ENCODE peak calls at places on chromosomes 5 and 9, in nine cellular contexts. J is GM23248, S is endothelial cell of umbilical vein, X is ACHN, R is NCI-H1092, Y is A549, K is hepatic stellate cell, N is left colon, L is small intestine. I is an unnamed sample.

GRCh38 chr5:149215478-149216042 is 56.1 kb upstream of the AFAP1L1 start:
- DNase-seq in Y (no peak), J (peak; percentile 86), X (no peak), R (no peak), S (no peak), N (peak; percentile 43), L (no peak), K (no peak), I (no peak)

GRCh38 chr5:179765400-179765799 is 28.4 kb upstream of the LTC4S start:
- DNase-seq in J (peak; percentile 94), R (no peak), X (peak; percentile 69), Y (peak; percentile 23), L (no peak), K (peak; percentile 87), N (no peak), S (peak; percentile 89), I (peak; percentile 81)

GRCh38 chr9:136539427-136540412 is 6.1 kb downstream of the NOTCH1 start:
- DNase-seq in J (no peak), N (peak; percentile 99), R (no peak), X (no peak), K (peak; percentile 92), Y (no peak), L (peak; percentile 95), S (peak; percentile 95), I (peak; percentile 97)

GRCh38 chr9:108551030-108551964 is 304.5 kb downstream of the ACTL7B start:
- DNase-seq in J (peak; percentile 94), S (no peak), L (no peak), N (no peak), Y (peak; percentile 33), K (peak; percentile 14), X (peak; percentile 22), R (no peak), I (no peak)

GRCh38 chr5:171307843-171308452 is 1.1 kb upstream of the TLX3 start:
- DNase-seq in Y (no peak), X (no peak), J (no peak), L (no peak), S (no peak), K (no peak), N (no peak), R (no peak), I (no peak)

GRCh38 chr9:126500600-126501382 is 112.9 kb upstream of the LMX1B start:
- DNase-seq in X (peak; percentile 54), N (peak; percentile 48), R (peak; percentile 52), S (peak; percentile 52), J (peak; percentile 81), K (peak; percentile 87), Y (peak; percentile 76), L (peak; percentile 52), I (peak; percentile 91)

GRCh38 chr9:127574089-127574921 is 37.8 kb upstream of the STXBP1 start:
- DNase-seq in N (peak; percentile 83), S (no peak), J (peak; percentile 82), L (peak; percentile 70), X (peak; percentile 64), Y (peak; percentile 76), K (no peak), R (peak; percentile 93), I (no peak)

GRCh38 chr9:112631313-112631712 is 86.6 kb downstream of the INIP start:
- DNase-seq in X (no peak), N (no peak), S (no peak), Y (no peak), L (no peak), J (no peak), K (no peak), R (no peak), I (peak; percentile 56)

GRCh38 chr9:16869961-16870605 is 387 bp downstream of the BNC2 start:
- DNase-seq in J (peak; percentile 65), R (no peak), N (no peak), X (peak; percentile 37), Y (peak; percentile 39), K (peak; percentile 36), L (no peak), S (peak; percentile 11), I (no peak)

GRCh38 chr5:78504726-78505431 is 143.7 kb downstream of the LHFPL2 start:
- DNase-seq in S (peak; percentile 100), L (no peak), X (peak; percentile 75), R (peak; percentile 66), Y (peak; percentile 47), J (peak; percentile 99), K (peak; percentile 94), N (peak; percentile 69), I (peak; percentile 92)

GRCh38 chr5:8788246-8788645 is 757.6 kb downstream of the SEMA5A start:
- DNase-seq in K (no peak), N (no peak), R (no peak), J (no peak), S (no peak), Y (no peak), L (no peak), X (no peak), I (no peak)

GRCh38 chr9:137579259-137579604 is 507 bp upstream of the DPH7 start:
- DNase-seq in J (peak; percentile 12), S (no peak), L (no peak), N (no peak), X (no peak), R (no peak), K (no peak), Y (no peak), I (no peak)

GRCh38 chr9:4572184-4572826 is 82.0 kb downstream of the SLC1A1 start:
- DNase-seq in K (no peak), J (no peak), N (no peak), Y (no peak), R (no peak), X (no peak), L (no peak), S (no peak), I (no peak)

GRCh38 chr9:95131023-95131943 is 186.2 kb downstream of the FANCC start:
- DNase-seq in L (peak; percentile 74), X (peak; percentile 57), Y (peak; percentile 58), J (peak; percentile 82), N (peak; percentile 60), S (peak; percentile 66), R (peak; percentile 61), K (peak; percentile 80), I (no peak)

GRCh38 chr5:139684881-139685749 is 37.0 kb downstream of the CXXC5 start:
- DNase-seq in S (no peak), X (no peak), R (peak; percentile 24), K (no peak), N (no peak), Y (no peak), L (no peak), J (no peak), I (no peak)

GRCh38 chr5:62431735-62432617 is 19.4 kb downstream of the IPO11 start:
- DNase-seq in J (peak; percentile 29), X (no peak), N (no peak), Y (no peak), S (no peak), L (peak; percentile 45), R (no peak), K (peak; percentile 5), I (no peak)

GRCh38 chr5:766666-767431 is 17.7 kb downstream of the ZDHHC11B start:
- DNase-seq in J (no peak), L (no peak), R (no peak), X (no peak), N (peak; percentile 27), Y (no peak), K (no peak), S (no peak), I (no peak)

GRCh38 chr5:121366515-121366914 is 485.2 kb upstream of the FTMT start:
- DNase-seq in J (peak; percentile 63), N (no peak), X (peak; percentile 84), R (no peak), Y (peak; percentile 49), L (no peak), K (no peak), S (no peak), I (no peak)

GRCh38 chr5:61933787-61934626 is 372.0 kb upstream of the KIF2A start:
- DNase-seq in S (peak; percentile 55), L (peak; percentile 64), N (no peak), J (peak; percentile 59), K (no peak), X (peak; percentile 64), R (peak; percentile 69), Y (peak; percentile 76), I (no peak)

GRCh38 chr5:160353379-160353778 is 17.0 kb downstream of the C1QTNF2 start:
- DNase-seq in Y (no peak), S (no peak), N (no peak), X (no peak), K (no peak), R (no peak), J (no peak), L (no peak), I (no peak)

GRCh38 chr9:16202913-16203734 is 650.3 kb downstream of the CCDC171 start:
- DNase-seq in R (no peak), J (peak; percentile 88), S (peak; percentile 19), N (no peak), X (peak; percentile 88), K (peak; percentile 87), Y (peak; percentile 90), L (no peak), I (no peak)

GRCh38 chr9:34493972-34494535 is 28.7 kb downstream of the ENHO start:
- DNase-seq in L (peak; percentile 14), R (no peak), S (peak; percentile 49), X (peak; percentile 45), J (peak; percentile 71), K (peak; percentile 57), Y (peak; percentile 19), N (no peak), I (no peak)

GRCh38 chr5:36667826-36668225 is 61.4 kb downstream of the SLC1A3 start:
- DNase-seq in X (no peak), L (no peak), Y (no peak), R (no peak), S (no peak), J (no peak), K (no peak), N (no peak), I (no peak)

GRCh38 chr9:120931278-120932085 is 4.9 kb upstream of the TRAF1 start:
- DNase-seq in X (peak; percentile 39), N (no peak), L (peak; percentile 51), R (no peak), K (peak; percentile 75), J (peak; percentile 85), Y (no peak), S (peak; percentile 89), I (no peak)

GRCh38 chr9:37617837-37618236 is 25.4 kb upstream of the TOMM5 start:
- DNase-seq in R (no peak), X (no peak), N (no peak), K (peak; percentile 29), Y (no peak), J (peak; percentile 80), S (no peak), L (no peak), I (no peak)

GRCh38 chr9:118455781-118456180 is 751.6 kb downstream of the TLR4 start:
- DNase-seq in X (peak; percentile 24), R (no peak), Y (no peak), N (no peak), J (no peak), L (no peak), S (no peak), K (no peak), I (no peak)

GRCh38 chr5:149367972-149368645 is 10.3 kb downstream of the PCYOX1L start:
- DNase-seq in K (no peak), N (no peak), R (no peak), S (no peak), L (no peak), X (no peak), Y (no peak), J (no peak), I (no peak)

GRCh38 chr9:137724818-137725240 is 106.0 kb downstream of the EHMT1 start:
- DNase-seq in S (no peak), J (no peak), R (no peak), Y (no peak), X (no peak), K (no peak), N (no peak), L (no peak), I (no peak)

GRCh38 chr5:1743769-1744085 is 55.9 kb downstream of the MRPL36 start:
- DNase-seq in L (no peak), Y (no peak), K (no peak), N (no peak), X (no peak), R (no peak), J (no peak), S (no peak), I (no peak)

GRCh38 chr9:81559741-81560140 is 129.6 kb downstream of the TLE1 start:
- DNase-seq in X (peak; percentile 94), K (peak; percentile 66), J (peak; percentile 90), R (no peak), Y (peak; percentile 77), S (peak; percentile 46), L (no peak), N (no peak), I (no peak)

GRCh38 chr9:99971410-99971809 is 65.0 kb downstream of the STX17 start:
- DNase-seq in K (no peak), J (no peak), N (no peak), X (no peak), L (no peak), R (no peak), Y (no peak), S (no peak), I (no peak)